ENCODE peak calls at places on chromosomes 13 and 19, in five cellular contexts. One of them, this sample, is unnamed.
A peak's percentile ranks its signal among the peaks of the same experiment; 100 is the strongest.

GRCh38 chr19:2524840-2525723 is 49.2 kb downstream of the GADD45B start:
- DNase-seq in HepG2: peak; percentile 68
- DNase-seq in NT2/D1: no peak
- DNase-seq in GM12878: no peak
- DNase-seq in HEK293T: no peak
- DNase-seq in this sample: no peak

GRCh38 chr19:30335306-30335886 is 36.8 kb upstream of the ZNF536 start:
- DNase-seq in HepG2: no peak
- DNase-seq in HEK293T: no peak
- DNase-seq in NT2/D1: no peak
- DNase-seq in GM12878: no peak
- DNase-seq in this sample: no peak

GRCh38 chr13:35479223-35479536 is 2.7 kb upstream of the MAB21L1 start:
- DNase-seq in NT2/D1: no peak
- DNase-seq in HEK293T: no peak
- DNase-seq in GM12878: no peak
- DNase-seq in HepG2: no peak
- DNase-seq in this sample: no peak

GRCh38 chr13:85528578-85529215 is 270.5 kb downstream of the SLITRK6 start:
- DNase-seq in GM12878: no peak
- DNase-seq in HEK293T: no peak
- DNase-seq in NT2/D1: no peak
- DNase-seq in HepG2: no peak
- DNase-seq in this sample: no peak

GRCh38 chr19:35545855-35546381 is 492 bp downstream of the TMEM147 start:
- DNase-seq in HepG2: no peak
- DNase-seq in NT2/D1: no peak
- DNase-seq in HEK293T: peak; percentile 50
- DNase-seq in GM12878: peak; percentile 60
- DNase-seq in this sample: no peak

GRCh38 chr13:75469087-75469486 is 12.9 kb downstream of the TBC1D4 start:
- DNase-seq in HepG2: no peak
- DNase-seq in GM12878: no peak
- DNase-seq in NT2/D1: no peak
- DNase-seq in HEK293T: peak; percentile 86
- DNase-seq in this sample: no peak

GRCh38 chr13:90618133-90618532 is 729.4 kb upstream of the MIR17HG start:
- DNase-seq in HepG2: no peak
- DNase-seq in GM12878: no peak
- DNase-seq in HEK293T: no peak
- DNase-seq in NT2/D1: no peak
- DNase-seq in this sample: no peak

GRCh38 chr19:46015080-46015960 is 7.5 kb downstream of the PGLYRP1 start:
- DNase-seq in GM12878: no peak
- DNase-seq in HEK293T: peak; percentile 29
- DNase-seq in HepG2: no peak
- DNase-seq in NT2/D1: peak; percentile 50
- DNase-seq in this sample: peak; percentile 93

GRCh38 chr13:41827507-41828213 is 133.2 kb downstream of the VWA8 start:
- DNase-seq in HEK293T: no peak
- DNase-seq in GM12878: no peak
- DNase-seq in NT2/D1: no peak
- DNase-seq in HepG2: no peak
- DNase-seq in this sample: no peak

GRCh38 chr19:47094557-47095517 is 18.7 kb downstream of the ZC3H4 start:
- DNase-seq in HepG2: peak; percentile 85
- DNase-seq in NT2/D1: no peak
- DNase-seq in HEK293T: no peak
- DNase-seq in GM12878: no peak
- DNase-seq in this sample: no peak

GRCh38 chr13:75635621-75636338 is at the start of gene LMO7:
- DNase-seq in NT2/D1: no peak
- DNase-seq in HepG2: peak; percentile 48
- DNase-seq in GM12878: no peak
- DNase-seq in HEK293T: peak; percentile 89
- DNase-seq in this sample: no peak

GRCh38 chr13:49584771-49585182 is 581 bp downstream of the RCBTB1 start:
- DNase-seq in GM12878: no peak
- DNase-seq in NT2/D1: no peak
- DNase-seq in HEK293T: no peak
- DNase-seq in HepG2: no peak
- DNase-seq in this sample: no peak

GRCh38 chr19:1276620-1277007 is 1.3 kb downstream of the FAM174C start:
- DNase-seq in GM12878: no peak
- DNase-seq in HEK293T: no peak
- DNase-seq in NT2/D1: no peak
- DNase-seq in HepG2: no peak
- DNase-seq in this sample: no peak

GRCh38 chr13:80437212-80437611 is 96.3 kb upstream of the SPRY2 start:
- DNase-seq in HEK293T: no peak
- DNase-seq in NT2/D1: no peak
- DNase-seq in GM12878: no peak
- DNase-seq in HepG2: no peak
- DNase-seq in this sample: no peak

GRCh38 chr19:19107663-19108062 is 30.6 kb downstream of the TMEM161A start:
- DNase-seq in HEK293T: no peak
- DNase-seq in GM12878: no peak
- DNase-seq in NT2/D1: no peak
- DNase-seq in HepG2: no peak
- DNase-seq in this sample: no peak

GRCh38 chr13:44549461-44549860 is 26.7 kb downstream of the TSC22D1 start:
- DNase-seq in HEK293T: no peak
- DNase-seq in HepG2: no peak
- DNase-seq in NT2/D1: no peak
- DNase-seq in GM12878: no peak
- DNase-seq in this sample: no peak
- TF ChIP-seq SUZ12 in HEK293T: no peak
- TF ChIP-seq SUZ12 in HepG2: no peak
- TF ChIP-seq SUZ12 in NT2/D1: no peak
- TF ChIP-seq SUZ12 in GM12878: no peak
- TF ChIP-seq SUZ12 in this sample: no peak

DNA sequence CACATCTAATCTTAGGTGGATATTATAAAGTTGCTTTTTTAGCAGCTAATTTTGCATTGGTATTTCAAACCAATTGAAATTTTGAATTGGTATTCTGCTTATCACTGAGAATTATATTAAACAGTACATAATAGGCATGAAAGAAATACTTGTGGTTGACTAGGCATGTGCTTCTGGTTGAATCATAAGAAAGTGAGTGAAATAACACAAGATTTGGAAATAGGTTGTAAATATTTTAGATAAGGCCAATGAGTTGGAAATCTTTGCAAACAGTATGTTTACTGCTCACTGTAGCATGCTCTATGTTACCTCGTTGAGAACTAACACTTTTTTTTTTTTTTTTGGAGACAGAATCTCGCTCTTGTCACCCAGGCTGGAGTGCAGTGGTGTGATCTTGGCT is 66.8 kb upstream of the RFC3 start:
- DNase-seq in NT2/D1: no peak
- DNase-seq in GM12878: no peak
- DNase-seq in HEK293T: no peak
- DNase-seq in HepG2: no peak
- DNase-seq in this sample: no peak
- TF ChIP-seq SUZ12 in NT2/D1: no peak
- TF ChIP-seq SUZ12 in GM12878: no peak
- TF ChIP-seq SUZ12 in HEK293T: no peak
- TF ChIP-seq SUZ12 in HepG2: no peak
- TF ChIP-seq SUZ12 in this sample: no peak

DNA sequence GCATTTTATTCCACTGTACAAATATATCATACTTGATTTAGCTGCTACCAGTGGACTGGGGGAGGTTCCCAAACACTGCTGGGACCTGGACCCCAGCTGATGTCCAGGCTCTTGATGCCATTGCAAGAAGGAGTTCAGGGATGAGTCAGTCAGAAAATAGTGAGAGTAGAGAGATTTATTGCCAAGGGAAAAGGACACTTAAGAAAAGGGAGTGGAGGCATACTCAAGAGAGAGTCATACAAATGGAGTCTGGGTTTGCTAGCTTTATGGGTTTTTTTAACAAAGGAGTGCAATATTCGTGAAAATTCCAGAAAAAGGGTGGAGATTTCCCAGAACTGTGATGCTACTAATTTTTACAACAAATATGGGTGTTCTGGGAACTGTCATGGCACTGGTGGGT is 36.1 kb downstream of the GPC6 start:
- DNase-seq in HepG2: no peak
- DNase-seq in NT2/D1: no peak
- DNase-seq in HEK293T: no peak
- DNase-seq in GM12878: no peak
- DNase-seq in this sample: no peak
- TF ChIP-seq SUZ12 in HepG2: no peak
- TF ChIP-seq SUZ12 in NT2/D1: no peak
- TF ChIP-seq SUZ12 in HEK293T: no peak
- TF ChIP-seq SUZ12 in GM12878: no peak
- TF ChIP-seq SUZ12 in this sample: no peak

DNA sequence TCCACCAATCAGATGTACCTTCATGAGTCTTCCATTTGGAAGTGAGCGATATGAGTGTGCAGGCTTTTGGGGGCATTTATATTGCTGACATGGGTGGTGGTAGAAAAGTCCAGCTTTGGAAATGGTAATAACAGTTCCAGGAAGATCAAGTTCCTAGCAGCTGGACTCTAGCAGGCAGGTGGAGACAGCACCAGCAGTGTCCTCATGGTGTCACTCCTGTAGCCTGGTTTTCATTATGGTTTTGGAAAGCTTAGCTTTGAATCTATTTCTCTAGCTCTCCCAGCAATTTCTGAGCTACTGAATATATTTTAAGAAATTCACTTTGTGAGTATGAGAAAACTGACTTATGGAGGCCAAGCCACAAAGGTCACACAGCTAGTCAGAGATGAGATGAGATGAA is 523.2 kb upstream of the HTR2A start:
- DNase-seq in HepG2: no peak
- DNase-seq in GM12878: no peak
- DNase-seq in NT2/D1: no peak
- DNase-seq in HEK293T: no peak
- DNase-seq in this sample: no peak
- TF ChIP-seq SUZ12 in HepG2: no peak
- TF ChIP-seq SUZ12 in GM12878: no peak
- TF ChIP-seq SUZ12 in NT2/D1: no peak
- TF ChIP-seq SUZ12 in HEK293T: no peak
- TF ChIP-seq SUZ12 in this sample: no peak

GRCh38 chr19:50632151-50632835 is 7.4 kb downstream of the SYT3 start:
- DNase-seq in HepG2: no peak
- DNase-seq in HEK293T: no peak
- DNase-seq in NT2/D1: no peak
- DNase-seq in GM12878: no peak
- DNase-seq in this sample: no peak

GRCh38 chr19:50629801-50630200 is 9.9 kb downstream of the SYT3 start:
- DNase-seq in GM12878: no peak
- DNase-seq in HepG2: no peak
- DNase-seq in NT2/D1: no peak
- DNase-seq in HEK293T: no peak
- DNase-seq in this sample: no peak

GRCh38 chr19:50636317-50637085 is 3.2 kb downstream of the SYT3 start:
- DNase-seq in HEK293T: no peak
- DNase-seq in HepG2: no peak
- DNase-seq in GM12878: no peak
- DNase-seq in NT2/D1: no peak
- DNase-seq in this sample: no peak

GRCh38 chr19:50633359-50633758 is 6.3 kb downstream of the SYT3 start:
- DNase-seq in HepG2: no peak
- DNase-seq in HEK293T: no peak
- DNase-seq in NT2/D1: no peak
- DNase-seq in GM12878: no peak
- DNase-seq in this sample: no peak

GRCh38 chr19:50633973-50634372 is 5.7 kb downstream of the SYT3 start:
- DNase-seq in HEK293T: no peak
- DNase-seq in NT2/D1: no peak
- DNase-seq in GM12878: no peak
- DNase-seq in HepG2: no peak
- DNase-seq in this sample: no peak
- TF ChIP-seq SUZ12 in HEK293T: no peak
- TF ChIP-seq SUZ12 in NT2/D1: no peak
- TF ChIP-seq SUZ12 in GM12878: no peak
- TF ChIP-seq SUZ12 in HepG2: no peak
- TF ChIP-seq SUZ12 in this sample: no peak